ENCODE peak calls at places on chromosomes 3 and 15, in five cellular contexts. One of them, this sample, is unnamed.

GRCh38 chr3:106719583-106719982 is 657.7 kb upstream of the CCDC54 start:
- DNase-seq in stimulated activated CD8-positive, alpha-beta memory T cell treated with anti-CD3 and anti-CD28 coated beads, Interleukin-4, amount 100 ng/mL, for 1 hour: no peak
- DNase-seq in tibial artery: no peak
- DNase-seq in BE2C: no peak
- DNase-seq in ureter: no peak
- DNase-seq in this sample: no peak

GRCh38 chr3:42247576-42248027 is 18.4 kb downstream of the CCK start:
- DNase-seq in stimulated activated CD8-positive, alpha-beta memory T cell treated with anti-CD3 and anti-CD28 coated beads, Interleukin-4, amount 100 ng/mL, for 1 hour: peak
- DNase-seq in tibial artery: no peak
- DNase-seq in BE2C: peak
- DNase-seq in ureter: peak
- DNase-seq in this sample: peak

GRCh38 chr15:77839970-77840609 is 207.4 kb upstream of the LINGO1 start:
- DNase-seq in stimulated activated CD8-positive, alpha-beta memory T cell treated with anti-CD3 and anti-CD28 coated beads, Interleukin-4, amount 100 ng/mL, for 1 hour: no peak
- DNase-seq in tibial artery: peak
- DNase-seq in BE2C: no peak
- DNase-seq in ureter: no peak
- DNase-seq in this sample: no peak

GRCh38 chr15:75233504-75234190 is 24.5 kb upstream of the GOLGA6C start:
- DNase-seq in stimulated activated CD8-positive, alpha-beta memory T cell treated with anti-CD3 and anti-CD28 coated beads, Interleukin-4, amount 100 ng/mL, for 1 hour: no peak
- DNase-seq in tibial artery: peak
- DNase-seq in BE2C: no peak
- DNase-seq in ureter: no peak
- DNase-seq in this sample: no peak

GRCh38 chr3:187403768-187404270 is 35.6 kb downstream of the RTP4 start:
- DNase-seq in stimulated activated CD8-positive, alpha-beta memory T cell treated with anti-CD3 and anti-CD28 coated beads, Interleukin-4, amount 100 ng/mL, for 1 hour: no peak
- DNase-seq in tibial artery: no peak
- DNase-seq in BE2C: no peak
- DNase-seq in ureter: no peak
- DNase-seq in this sample: peak

GRCh38 chr15:92111756-92112155 is 258.2 kb downstream of the SLCO3A1 start:
- DNase-seq in stimulated activated CD8-positive, alpha-beta memory T cell treated with anti-CD3 and anti-CD28 coated beads, Interleukin-4, amount 100 ng/mL, for 1 hour: no peak
- DNase-seq in tibial artery: no peak
- DNase-seq in BE2C: no peak
- DNase-seq in ureter: no peak
- DNase-seq in this sample: no peak

GRCh38 chr3:195863121-195864061 is 45.0 kb downstream of the TNK2 start:
- DNase-seq in stimulated activated CD8-positive, alpha-beta memory T cell treated with anti-CD3 and anti-CD28 coated beads, Interleukin-4, amount 100 ng/mL, for 1 hour: peak
- DNase-seq in tibial artery: peak
- DNase-seq in BE2C: peak
- DNase-seq in ureter: peak
- DNase-seq in this sample: peak

GRCh38 chr3:8712045-8712870 is 21.3 kb upstream of the CAV3 start:
- DNase-seq in stimulated activated CD8-positive, alpha-beta memory T cell treated with anti-CD3 and anti-CD28 coated beads, Interleukin-4, amount 100 ng/mL, for 1 hour: no peak
- DNase-seq in tibial artery: no peak
- DNase-seq in BE2C: no peak
- DNase-seq in ureter: no peak
- DNase-seq in this sample: peak

GRCh38 chr3:31014317-31015040 is 120.0 kb upstream of the GADL1 start:
- DNase-seq in stimulated activated CD8-positive, alpha-beta memory T cell treated with anti-CD3 and anti-CD28 coated beads, Interleukin-4, amount 100 ng/mL, for 1 hour: no peak
- DNase-seq in tibial artery: no peak
- DNase-seq in BE2C: no peak
- DNase-seq in ureter: no peak
- DNase-seq in this sample: peak

GRCh38 chr3:143239026-143239425 is 119.5 kb downstream of the CHST2 start:
- DNase-seq in stimulated activated CD8-positive, alpha-beta memory T cell treated with anti-CD3 and anti-CD28 coated beads, Interleukin-4, amount 100 ng/mL, for 1 hour: no peak
- DNase-seq in tibial artery: no peak
- DNase-seq in BE2C: no peak
- DNase-seq in ureter: no peak
- DNase-seq in this sample: no peak

GRCh38 chr3:179272385-179272784 is 21.5 kb upstream of the KCNMB3 start:
- DNase-seq in stimulated activated CD8-positive, alpha-beta memory T cell treated with anti-CD3 and anti-CD28 coated beads, Interleukin-4, amount 100 ng/mL, for 1 hour: no peak
- DNase-seq in tibial artery: no peak
- DNase-seq in BE2C: peak
- DNase-seq in ureter: no peak
- DNase-seq in this sample: no peak

GRCh38 chr15:66951976-66952375 is 113.4 kb upstream of the SMAD3 start:
- DNase-seq in stimulated activated CD8-positive, alpha-beta memory T cell treated with anti-CD3 and anti-CD28 coated beads, Interleukin-4, amount 100 ng/mL, for 1 hour: no peak
- DNase-seq in tibial artery: no peak
- DNase-seq in BE2C: no peak
- DNase-seq in ureter: no peak
- DNase-seq in this sample: no peak

GRCh38 chr3:4745240-4745620 is 234.0 kb upstream of the BHLHE40 start:
- DNase-seq in stimulated activated CD8-positive, alpha-beta memory T cell treated with anti-CD3 and anti-CD28 coated beads, Interleukin-4, amount 100 ng/mL, for 1 hour: no peak
- DNase-seq in tibial artery: no peak
- DNase-seq in BE2C: no peak
- DNase-seq in ureter: no peak
- DNase-seq in this sample: no peak

GRCh38 chr3:38147434-38147833 is 9.0 kb downstream of the MYD88 start:
- DNase-seq in stimulated activated CD8-positive, alpha-beta memory T cell treated with anti-CD3 and anti-CD28 coated beads, Interleukin-4, amount 100 ng/mL, for 1 hour: no peak
- DNase-seq in tibial artery: no peak
- DNase-seq in BE2C: no peak
- DNase-seq in ureter: no peak
- DNase-seq in this sample: no peak

GRCh38 chr15:94745371-94745770 is 514.0 kb downstream of the MCTP2 start:
- DNase-seq in stimulated activated CD8-positive, alpha-beta memory T cell treated with anti-CD3 and anti-CD28 coated beads, Interleukin-4, amount 100 ng/mL, for 1 hour: no peak
- DNase-seq in tibial artery: no peak
- DNase-seq in BE2C: no peak
- DNase-seq in ureter: no peak
- DNase-seq in this sample: peak